ENCODE peak calls at places on chromosomes 4 and X, in ten cellular contexts. K is tibial nerve, A is mammary epithelial cell, P is mesendoderm, O is Panc1, X is OCI-LY7, F is stomach, E is tibial artery, C is aorta, S is cardiac muscle cell. U is an unnamed sample. For H3K4me1, the result is how much of the 10 kb centered on the place peaks cover.

GRCh38 chr4:185254434-185254833 is 45.0 kb downstream of the SNX25 start:
- DNase-seq in K (no peak), A (no peak), P (peak), O (no peak), X (no peak), F (no peak), E (no peak), C (no peak), S (no peak), U (no peak)

GRCh38 chr4:80610845-80611244 is 275.3 kb downstream of the CFAP299 start:
- DNase-seq in K (no peak), A (peak), P (no peak), O (no peak), X (peak), F (no peak), E (no peak), C (no peak), S (no peak), U (no peak)

GRCh38 chr4:6494431-6495295 is 22.2 kb upstream of the PPP2R2C start:
- DNase-seq in K (no peak), A (no peak), P (no peak), O (no peak), X (no peak), F (no peak), E (no peak), C (no peak), S (no peak), U (no peak)

GRCh38 chrX:80556148-80556547 is 135.9 kb downstream of the TENT5D start:
- DNase-seq in K (no peak), A (no peak), P (peak), O (no peak), X (no peak), F (no peak), E (no peak), C (no peak), S (no peak), U (no peak)

GRCh38 chr4:10086506-10087120 is 30.0 kb downstream of the WDR1 start:
- DNase-seq in K (no peak), A (no peak), P (no peak), O (no peak), X (no peak), F (no peak), E (peak), C (peak), S (no peak), U (no peak)

GRCh38 chr4:136369073-136369472 is 1163.2 kb downstream of the PCDH18 start:
- DNase-seq in K (no peak), A (no peak), P (no peak), O (peak), X (no peak), F (no peak), E (no peak), C (no peak), S (no peak), U (no peak)

GRCh38 chr4:6762244-6762615 is 20.3 kb upstream of the KIAA0232 start:
- DNase-seq in K (no peak), A (no peak), P (no peak), O (no peak), X (no peak), F (no peak), E (no peak), C (no peak), S (no peak), U (no peak)

GRCh38 chr4:71377561-71377960 is 38.7 kb downstream of the SLC4A4 start:
- DNase-seq in K (no peak), A (peak), P (no peak), O (no peak), X (no peak), F (no peak), E (no peak), C (no peak), S (no peak), U (no peak)

GRCh38 chrX:125577479-125577878 is 257.8 kb downstream of the TEX13C start:
- DNase-seq in K (no peak), A (no peak), P (no peak), O (no peak), X (no peak), F (no peak), E (no peak), C (no peak), S (no peak), U (no peak)

GRCh38 chr4:180160195-180160985 is 2082.8 kb upstream of the TENM3 start:
- DNase-seq in K (no peak), A (no peak), P (no peak), O (no peak), X (no peak), F (no peak), E (no peak), C (no peak), S (no peak), U (no peak)

GRCh38 chr4:141480950-141481349 is 155.4 kb upstream of the IL15 start:
- DNase-seq in K (no peak), A (no peak), P (no peak), O (no peak), X (no peak), F (no peak), E (no peak), C (no peak), S (no peak), U (no peak)

GRCh38 chr4:157010630-157011029 is 39.0 kb upstream of the PDGFC start:
- DNase-seq in K (no peak), A (no peak), P (no peak), O (no peak), X (no peak), F (no peak), E (no peak), C (no peak), S (no peak), U (no peak)

GRCh38 chr4:123505457-123506310 is 109.1 kb downstream of the SPRY1 start:
- DNase-seq in K (no peak), A (no peak), P (peak), O (no peak), X (peak), F (peak), E (peak), C (peak), S (peak), U (peak)

GRCh38 chrX:133639726-133640125 is 224.4 kb upstream of the GPC4 start:
- DNase-seq in K (no peak), A (no peak), P (peak), O (no peak), X (no peak), F (no peak), E (no peak), C (no peak), S (peak), U (no peak)
- H3K4me1 ChIP-seq in K (under half), A (under half), P (under half), O (under half), X (under half), F (under half), E (under half), C (under half), S (under half), U (under half)

GRCh38 chr4:99078336-99078735 is 10.3 kb downstream of the ADH5 start:
- DNase-seq in K (no peak), A (no peak), P (no peak), O (no peak), X (no peak), F (no peak), E (no peak), C (no peak), S (no peak), U (no peak)
- H3K4me1 ChIP-seq in K (under half), A (under half), P (under half), O (under half), X (under half), F (under half), E (under half), C (under half), S (under half), U (under half)

DNA sequence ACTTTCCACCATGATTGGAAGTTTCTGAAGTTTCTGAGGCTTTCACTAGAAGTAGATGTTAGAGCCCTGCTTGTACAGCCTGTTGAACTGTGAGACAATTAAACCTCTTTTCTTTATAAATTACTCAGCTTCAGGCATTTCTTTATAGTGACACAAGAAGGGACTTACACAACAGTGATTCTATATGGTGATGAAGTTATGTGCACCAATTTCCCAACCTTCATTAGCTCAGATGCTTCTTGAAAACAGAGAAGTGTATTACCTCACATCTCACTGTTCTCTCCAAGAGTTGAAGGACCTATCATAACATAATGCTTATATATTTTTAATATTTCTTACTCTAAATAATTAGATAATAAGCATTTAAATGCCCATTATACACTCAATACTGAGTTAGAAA is 202.1 kb upstream of the ANXA10 start:
- DNase-seq in K (no peak), A (no peak), P (no peak), O (no peak), X (no peak), F (no peak), E (no peak), C (no peak), S (no peak), U (no peak)
- H3K4me1 ChIP-seq in K (under half), A (under half), P (under half), O (under half), X (under half), F (under half), E (under half), C (under half), S (under half), U (under half)

DNA sequence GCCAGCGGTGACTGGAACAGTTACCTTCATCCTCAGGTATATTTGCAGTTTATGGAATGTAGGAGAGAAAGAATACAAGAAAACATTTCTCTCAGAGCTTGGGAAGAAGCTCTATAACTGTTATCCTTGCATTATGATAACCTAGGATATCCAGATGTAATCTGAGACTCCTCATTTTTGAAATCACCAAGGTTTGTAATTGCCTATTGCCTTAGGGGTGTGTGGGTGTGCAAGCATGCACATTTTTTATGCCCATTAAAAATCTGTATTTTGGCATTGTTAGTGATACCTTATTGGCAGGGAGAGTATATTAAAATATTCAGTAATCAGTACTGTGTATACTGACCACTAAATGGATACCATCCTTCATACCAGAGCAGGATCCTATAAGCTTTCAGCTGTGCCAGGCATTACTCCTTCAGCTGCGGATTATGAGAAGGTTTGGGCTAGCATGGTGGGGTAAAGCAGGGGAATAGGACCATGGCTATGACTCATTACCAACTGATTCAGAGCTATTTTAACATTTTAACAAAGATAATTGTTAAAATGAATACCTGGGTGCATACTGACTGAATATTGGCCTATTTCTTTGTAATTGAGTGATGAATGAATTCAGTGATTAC is 8.4 kb downstream of the SEC24B start:
- DNase-seq in K (no peak), A (peak), P (no peak), O (no peak), X (no peak), F (no peak), E (no peak), C (no peak), S (no peak), U (no peak)
- H3K4me1 ChIP-seq in K (under half), A (under half), P (under half), O (under half), X (under half), F (under half), E (under half), C (under half), S (under half), U (under half)

GRCh38 chr4:85697864-85698263 is 222.9 kb downstream of the ARHGAP24 start:
- DNase-seq in K (no peak), A (no peak), P (no peak), O (no peak), X (no peak), F (no peak), E (no peak), C (no peak), S (no peak), U (no peak)

GRCh38 chr4:85707591-85707990 is 232.6 kb downstream of the ARHGAP24 start:
- DNase-seq in K (no peak), A (no peak), P (no peak), O (no peak), X (peak), F (no peak), E (no peak), C (no peak), S (no peak), U (no peak)

GRCh38 chr4:85701881-85702321 is 227.0 kb downstream of the ARHGAP24 start:
- DNase-seq in K (no peak), A (no peak), P (no peak), O (no peak), X (peak), F (no peak), E (no peak), C (no peak), S (no peak), U (no peak)

GRCh38 chr4:85700362-85700761 is 225.4 kb downstream of the ARHGAP24 start:
- DNase-seq in K (no peak), A (no peak), P (no peak), O (no peak), X (no peak), F (no peak), E (no peak), C (no peak), S (no peak), U (no peak)

DNA sequence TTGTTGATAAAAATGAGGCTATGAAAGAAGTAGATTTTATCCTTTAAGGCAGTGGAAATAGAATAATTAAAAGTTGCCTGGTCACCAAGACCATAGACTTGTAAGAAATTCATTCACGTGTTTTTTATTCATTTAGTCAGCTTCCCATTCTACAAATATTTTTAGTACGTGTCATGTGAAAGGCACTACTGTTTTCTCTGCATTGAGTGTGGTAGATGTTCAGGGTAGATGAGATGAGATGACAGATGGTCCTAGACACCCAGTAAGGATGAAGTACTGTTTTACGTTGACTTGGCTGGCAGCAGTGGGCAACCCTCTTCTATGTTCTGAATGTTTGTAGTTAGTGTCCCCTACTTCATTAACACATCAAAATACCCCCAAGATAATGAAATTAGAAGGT is 228.1 kb downstream of the ARHGAP24 start:
- DNase-seq in K (no peak), A (no peak), P (no peak), O (no peak), X (peak), F (no peak), E (no peak), C (no peak), S (no peak), U (no peak)
- H3K4me1 ChIP-seq in K (under half), A (under half), P (under half), O (under half), X (half or more), F (under half), E (under half), C (under half), S (under half), U (under half)

GRCh38 chrX:154482786-154483185 is 3.6 kb downstream of the UBL4A start:
- DNase-seq in K (no peak), A (no peak), P (no peak), O (no peak), X (no peak), F (no peak), E (no peak), C (no peak), S (no peak), U (no peak)
- H3K4me1 ChIP-seq in K (under half), A (under half), P (under half), O (under half), X (half or more), F (under half), E (under half), C (under half), S (under half), U (under half)

GRCh38 chr4:108029321-108029720 is 39.6 kb downstream of the HADH start:
- DNase-seq in K (no peak), A (no peak), P (no peak), O (no peak), X (peak), F (no peak), E (no peak), C (no peak), S (no peak), U (no peak)
- H3K4me1 ChIP-seq in K (under half), A (under half), P (under half), O (under half), X (half or more), F (under half), E (under half), C (under half), S (under half), U (under half)

GRCh38 chr4:26885912-26886274 is 25.3 kb downstream of the STIM2 start:
- DNase-seq in K (no peak), A (no peak), P (no peak), O (no peak), X (peak), F (no peak), E (no peak), C (no peak), S (no peak), U (no peak)

GRCh38 chr4:26887143-26887542 is 26.5 kb downstream of the STIM2 start:
- DNase-seq in K (no peak), A (no peak), P (no peak), O (no peak), X (no peak), F (no peak), E (no peak), C (no peak), S (no peak), U (no peak)

GRCh38 chr4:26879805-26880204 is 19.2 kb downstream of the STIM2 start:
- DNase-seq in K (no peak), A (no peak), P (no peak), O (no peak), X (no peak), F (no peak), E (no peak), C (no peak), S (no peak), U (no peak)

GRCh38 chr4:26887809-26888208 is 27.2 kb downstream of the STIM2 start:
- DNase-seq in K (no peak), A (no peak), P (no peak), O (no peak), X (no peak), F (no peak), E (no peak), C (no peak), S (no peak), U (no peak)

DNA sequence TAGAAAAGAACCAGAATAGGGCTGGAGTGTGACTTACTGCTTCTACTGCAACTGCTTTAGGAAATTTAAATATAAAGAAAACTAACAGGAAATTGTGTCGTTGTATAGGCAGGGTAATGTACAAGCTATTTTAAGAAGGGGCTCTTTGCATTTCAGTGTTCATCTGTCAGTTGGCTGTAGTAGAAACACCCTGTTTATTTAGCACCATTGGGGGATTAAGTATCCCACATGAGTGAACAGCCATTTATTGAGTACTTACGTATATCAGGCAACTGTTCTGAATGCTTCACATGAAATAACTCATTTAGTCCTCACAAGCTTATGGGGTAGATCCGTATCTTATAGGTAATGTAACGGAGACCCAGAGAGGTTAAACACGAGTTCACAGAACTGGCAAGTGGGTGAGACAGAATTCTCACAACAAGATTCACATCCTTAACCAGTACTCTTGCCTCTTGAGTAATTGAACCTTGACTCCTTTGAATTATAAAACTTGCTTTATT is 23.9 kb downstream of the STIM2 start:
- DNase-seq in K (no peak), A (no peak), P (no peak), O (no peak), X (peak), F (no peak), E (no peak), C (no peak), S (peak), U (no peak)
- H3K4me1 ChIP-seq in K (under half), A (under half), P (under half), O (under half), X (half or more), F (under half), E (under half), C (under half), S (under half), U (under half)

GRCh38 chr4:101291198-101291597 is 56.1 kb downstream of the PPP3CA start:
- DNase-seq in K (no peak), A (no peak), P (no peak), O (no peak), X (no peak), F (no peak), E (no peak), C (no peak), S (no peak), U (no peak)
- H3K4me1 ChIP-seq in K (under half), A (under half), P (under half), O (under half), X (under half), F (under half), E (under half), C (under half), S (under half), U (under half)

DNA sequence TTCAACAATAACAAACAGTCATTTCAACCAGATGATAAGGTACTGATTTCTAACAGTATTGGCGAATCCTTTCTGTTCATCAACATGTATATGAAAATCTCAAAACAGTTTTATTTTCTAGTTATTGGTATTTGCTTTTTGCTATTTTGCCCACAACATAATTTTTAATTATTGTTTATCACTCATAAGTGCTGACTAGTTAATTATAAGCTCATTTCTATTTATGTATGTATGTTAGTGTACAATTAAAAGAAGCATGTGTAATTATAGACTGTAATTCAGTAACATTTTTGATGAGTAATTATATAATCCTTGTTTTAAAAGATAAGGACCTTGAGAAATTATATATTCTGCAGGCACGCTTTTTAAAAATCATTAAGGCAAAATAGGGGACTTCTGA is 67.2 kb upstream of the NPNT start:
- DNase-seq in K (no peak), A (no peak), P (no peak), O (no peak), X (no peak), F (no peak), E (no peak), C (no peak), S (no peak), U (no peak)
- H3K4me1 ChIP-seq in K (under half), A (under half), P (under half), O (under half), X (under half), F (under half), E (under half), C (under half), S (under half), U (under half)

U was measured in Caco-2.